ENCODE peak calls at places on chromosomes 2 and 18, in five cellular contexts. One of them, this sample, is unnamed.

GRCh38 chr18:23879544-23879943 is 135.0 kb upstream of the TTC39C start:
- DNase-seq in CD8-positive, alpha-beta T cell: no peak
- DNase-seq in AG04449: no peak
- DNase-seq in heart left ventricle: no peak
- DNase-seq in AG10803: no peak
- DNase-seq in this sample: no peak

GRCh38 chr18:78649421-78649820 is 330.2 kb upstream of the SALL3 start:
- DNase-seq in AG10803: no peak
- DNase-seq in CD8-positive, alpha-beta T cell: no peak
- DNase-seq in heart left ventricle: no peak
- DNase-seq in AG04449: no peak
- DNase-seq in this sample: no peak

GRCh38 chr2:208542465-208543041 is 136.0 kb downstream of the PTH2R start:
- DNase-seq in CD8-positive, alpha-beta T cell: no peak
- DNase-seq in heart left ventricle: no peak
- DNase-seq in AG04449: no peak
- DNase-seq in AG10803: no peak
- DNase-seq in this sample: no peak

GRCh38 chr18:24631238-24632025 is 171.0 kb downstream of the HRH4 start:
- DNase-seq in CD8-positive, alpha-beta T cell: no peak
- DNase-seq in heart left ventricle: peak
- DNase-seq in AG04449: no peak
- DNase-seq in AG10803: no peak
- DNase-seq in this sample: no peak

GRCh38 chr2:149164296-149164695 is 125.8 kb downstream of the LYPD6B start:
- DNase-seq in AG10803: peak
- DNase-seq in AG04449: no peak
- DNase-seq in heart left ventricle: no peak
- DNase-seq in CD8-positive, alpha-beta T cell: no peak
- DNase-seq in this sample: no peak

GRCh38 chr2:71122917-71123316 is 7.1 kb downstream of the MCEE start:
- DNase-seq in AG04449: no peak
- DNase-seq in heart left ventricle: no peak
- DNase-seq in AG10803: no peak
- DNase-seq in CD8-positive, alpha-beta T cell: no peak
- DNase-seq in this sample: no peak

GRCh38 chr2:127084611-127085031 is 22.3 kb downstream of the BIN1 start:
- DNase-seq in AG10803: no peak
- DNase-seq in AG04449: no peak
- DNase-seq in heart left ventricle: no peak
- DNase-seq in CD8-positive, alpha-beta T cell: no peak
- DNase-seq in this sample: no peak

GRCh38 chr2:20501974-20502373 is 55.1 kb downstream of the RHOB start:
- DNase-seq in CD8-positive, alpha-beta T cell: no peak
- DNase-seq in AG04449: peak
- DNase-seq in AG10803: peak
- DNase-seq in heart left ventricle: no peak
- DNase-seq in this sample: peak

GRCh38 chr2:16478817-16479216 is 186.8 kb downstream of the CYRIA start:
- DNase-seq in AG04449: no peak
- DNase-seq in AG10803: no peak
- DNase-seq in CD8-positive, alpha-beta T cell: no peak
- DNase-seq in heart left ventricle: no peak
- DNase-seq in this sample: no peak

GRCh38 chr2:98148968-98149697 is 62.2 kb downstream of the VWA3B start:
- DNase-seq in AG04449: no peak
- DNase-seq in AG10803: peak
- DNase-seq in CD8-positive, alpha-beta T cell: no peak
- DNase-seq in heart left ventricle: no peak
- DNase-seq in this sample: peak

GRCh38 chr2:17643031-17643615 is 102.6 kb downstream of the VSNL1 start:
- DNase-seq in heart left ventricle: peak
- DNase-seq in CD8-positive, alpha-beta T cell: no peak
- DNase-seq in AG04449: peak
- DNase-seq in AG10803: peak
- DNase-seq in this sample: peak

GRCh38 chr2:11540996-11541692 is 7.3 kb downstream of the GREB1 start:
- DNase-seq in AG10803: no peak
- DNase-seq in heart left ventricle: no peak
- DNase-seq in CD8-positive, alpha-beta T cell: no peak
- DNase-seq in AG04449: no peak
- DNase-seq in this sample: no peak

GRCh38 chr2:11667194-11667593 is 2.8 kb downstream of the NTSR2 start:
- DNase-seq in AG04449: no peak
- DNase-seq in CD8-positive, alpha-beta T cell: no peak
- DNase-seq in AG10803: no peak
- DNase-seq in heart left ventricle: no peak
- DNase-seq in this sample: no peak

GRCh38 chr2:136310005-136310495 is 192.1 kb upstream of the CXCR4 start:
- DNase-seq in heart left ventricle: no peak
- DNase-seq in CD8-positive, alpha-beta T cell: no peak
- DNase-seq in AG10803: no peak
- DNase-seq in AG04449: no peak
- DNase-seq in this sample: no peak

GRCh38 chr18:57087985-57088384 is 58.9 kb upstream of the BOD1L2 start:
- DNase-seq in heart left ventricle: no peak
- DNase-seq in CD8-positive, alpha-beta T cell: no peak
- DNase-seq in AG04449: no peak
- DNase-seq in AG10803: no peak
- DNase-seq in this sample: no peak

GRCh38 chr2:4272261-4272858 is 569.0 kb downstream of the DCDC2C start:
- DNase-seq in AG10803: no peak
- DNase-seq in CD8-positive, alpha-beta T cell: no peak
- DNase-seq in heart left ventricle: no peak
- DNase-seq in AG04449: no peak
- DNase-seq in this sample: no peak

GRCh38 chr2:118530976-118531375 is 316.5 kb downstream of the EN1 start:
- DNase-seq in AG04449: no peak
- DNase-seq in CD8-positive, alpha-beta T cell: no peak
- DNase-seq in AG10803: peak
- DNase-seq in heart left ventricle: no peak
- DNase-seq in this sample: peak

GRCh38 chr2:74991977-74992376 is 33.5 kb downstream of the POLE4 start:
- DNase-seq in AG10803: peak
- DNase-seq in CD8-positive, alpha-beta T cell: no peak
- DNase-seq in AG04449: peak
- DNase-seq in heart left ventricle: no peak
- DNase-seq in this sample: peak

GRCh38 chr2:160906878-160907277 is 253.3 kb upstream of the TANK start:
- DNase-seq in CD8-positive, alpha-beta T cell: no peak
- DNase-seq in AG10803: peak
- DNase-seq in heart left ventricle: no peak
- DNase-seq in AG04449: no peak
- DNase-seq in this sample: no peak

GRCh38 chr2:223383315-223383714 is 218.8 kb downstream of the SCG2 start:
- DNase-seq in CD8-positive, alpha-beta T cell: no peak
- DNase-seq in heart left ventricle: no peak
- DNase-seq in AG10803: peak
- DNase-seq in AG04449: peak
- DNase-seq in this sample: peak

GRCh38 chr2:111670776-111671175 is 213.2 kb downstream of the ANAPC1 start:
- DNase-seq in heart left ventricle: no peak
- DNase-seq in CD8-positive, alpha-beta T cell: no peak
- DNase-seq in AG10803: no peak
- DNase-seq in AG04449: no peak
- DNase-seq in this sample: no peak

GRCh38 chr2:29224693-29225551 is 109.7 kb downstream of the CLIP4 start:
- DNase-seq in CD8-positive, alpha-beta T cell: no peak
- DNase-seq in heart left ventricle: no peak
- DNase-seq in AG10803: no peak
- DNase-seq in AG04449: no peak
- DNase-seq in this sample: no peak

GRCh38 chr2:112674229-112674628 is 28.5 kb downstream of the SLC20A1 start:
- DNase-seq in AG10803: no peak
- DNase-seq in AG04449: no peak
- DNase-seq in CD8-positive, alpha-beta T cell: no peak
- DNase-seq in heart left ventricle: peak
- DNase-seq in this sample: peak

GRCh38 chr18:2964349-2965010 is 48.5 kb downstream of the LPIN2 start:
- DNase-seq in CD8-positive, alpha-beta T cell: no peak
- DNase-seq in heart left ventricle: no peak
- DNase-seq in AG04449: no peak
- DNase-seq in AG10803: peak
- DNase-seq in this sample: no peak

GRCh38 chr18:9613550-9614400 is 584 bp downstream of the PPP4R1 start:
- DNase-seq in AG04449: no peak
- DNase-seq in heart left ventricle: peak
- DNase-seq in CD8-positive, alpha-beta T cell: peak
- DNase-seq in AG10803: peak
- DNase-seq in this sample: peak

GRCh38 chr2:120993661-120994060 is 258.0 kb downstream of the GLI2 start:
- DNase-seq in AG10803: no peak
- DNase-seq in heart left ventricle: no peak
- DNase-seq in AG04449: no peak
- DNase-seq in CD8-positive, alpha-beta T cell: no peak
- DNase-seq in this sample: no peak

GRCh38 chr2:48734576-48735303 is 20.8 kb downstream of the LHCGR start:
- DNase-seq in CD8-positive, alpha-beta T cell: no peak
- DNase-seq in AG10803: peak
- DNase-seq in heart left ventricle: no peak
- DNase-seq in AG04449: no peak
- DNase-seq in this sample: no peak

GRCh38 chr18:515838-516237 is 15.3 kb upstream of the COLEC12 start:
- DNase-seq in CD8-positive, alpha-beta T cell: no peak
- DNase-seq in AG10803: no peak
- DNase-seq in heart left ventricle: no peak
- DNase-seq in AG04449: no peak
- DNase-seq in this sample: no peak

GRCh38 chr2:230343747-230344146 is 16.8 kb downstream of the SP140L start:
- DNase-seq in AG10803: peak
- DNase-seq in AG04449: no peak
- DNase-seq in CD8-positive, alpha-beta T cell: no peak
- DNase-seq in heart left ventricle: no peak
- DNase-seq in this sample: no peak

GRCh38 chr2:88818381-88818780 is 126.9 kb downstream of the RPIA start:
- DNase-seq in AG04449: no peak
- DNase-seq in heart left ventricle: no peak
- DNase-seq in AG10803: no peak
- DNase-seq in CD8-positive, alpha-beta T cell: no peak
- DNase-seq in this sample: peak

GRCh38 chr2:211591456-211591855 is 947.1 kb downstream of the ERBB4 start:
- DNase-seq in AG10803: no peak
- DNase-seq in heart left ventricle: no peak
- DNase-seq in CD8-positive, alpha-beta T cell: no peak
- DNase-seq in AG04449: no peak
- DNase-seq in this sample: no peak

DNA sequence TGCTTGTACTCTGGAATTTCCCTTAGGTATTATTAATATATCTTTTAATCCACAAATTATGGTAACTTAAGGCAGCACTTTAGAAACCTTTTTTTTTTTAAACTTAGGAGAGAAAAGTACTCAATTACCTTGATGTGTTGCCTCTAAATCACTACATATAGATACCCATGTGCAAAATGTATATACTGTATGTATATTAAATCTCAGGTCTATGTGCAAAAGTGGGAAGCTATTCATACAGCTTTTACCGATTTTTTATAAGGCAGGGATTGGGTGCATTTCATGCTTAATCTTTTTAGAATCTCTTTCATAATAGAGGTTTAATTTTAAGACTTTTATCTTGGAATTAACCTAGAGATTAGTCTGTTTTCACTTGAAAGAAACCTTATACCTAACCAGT is 3.4 kb downstream of the EML4 start:
- DNase-seq in AG04449: no peak
- DNase-seq in CD8-positive, alpha-beta T cell: no peak
- DNase-seq in AG10803: no peak
- DNase-seq in heart left ventricle: no peak
- DNase-seq in this sample: no peak
- H3K4me3 ChIP-seq in AG04449: no peak
- H3K4me3 ChIP-seq in CD8-positive, alpha-beta T cell: peak
- H3K4me3 ChIP-seq in AG10803: no peak
- H3K4me3 ChIP-seq in heart left ventricle: no peak
- H3K4me3 ChIP-seq in this sample: no peak

DNA sequence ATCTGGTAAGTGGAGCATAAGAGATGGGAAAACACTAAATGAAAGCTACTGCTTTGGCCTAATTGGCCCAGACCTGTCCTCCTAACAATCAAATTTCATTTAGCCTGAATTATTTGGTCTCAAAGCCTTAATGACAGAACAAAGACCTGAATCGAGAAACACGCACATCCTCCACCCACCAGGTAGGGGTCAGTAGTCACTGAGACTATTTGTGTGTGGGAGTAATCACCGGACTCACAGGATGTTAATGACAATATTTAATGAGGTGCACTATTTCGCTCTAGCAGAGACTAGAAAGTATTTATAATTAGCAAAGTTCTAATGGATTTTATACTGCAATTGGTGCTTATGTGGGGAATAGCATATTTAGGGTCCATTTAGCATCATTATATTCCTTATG is 68.1 kb downstream of the RBM43 start:
- DNase-seq in CD8-positive, alpha-beta T cell: no peak
- DNase-seq in AG10803: no peak
- DNase-seq in AG04449: no peak
- DNase-seq in heart left ventricle: no peak
- DNase-seq in this sample: no peak
- TF ChIP-seq CTCF in CD8-positive, alpha-beta T cell: no peak
- TF ChIP-seq CTCF in AG10803: no peak
- TF ChIP-seq CTCF in AG04449: no peak
- TF ChIP-seq CTCF in heart left ventricle: no peak
- TF ChIP-seq CTCF in this sample: no peak

GRCh38 chr18:48073231-48073930 is 142.9 kb upstream of the SMAD2 start:
- DNase-seq in AG04449: no peak
- DNase-seq in AG10803: peak
- DNase-seq in CD8-positive, alpha-beta T cell: no peak
- DNase-seq in heart left ventricle: no peak
- DNase-seq in this sample: no peak
- H3K4me3 ChIP-seq in AG04449: no peak
- H3K4me3 ChIP-seq in AG10803: no peak
- H3K4me3 ChIP-seq in CD8-positive, alpha-beta T cell: no peak
- H3K4me3 ChIP-seq in heart left ventricle: no peak
- H3K4me3 ChIP-seq in this sample: no peak

GRCh38 chr2:54103454-54104314 is 11.7 kb upstream of the ACYP2 start:
- DNase-seq in CD8-positive, alpha-beta T cell: peak
- DNase-seq in AG10803: peak
- DNase-seq in heart left ventricle: no peak
- DNase-seq in AG04449: no peak
- DNase-seq in this sample: peak
- TF ChIP-seq CTCF in CD8-positive, alpha-beta T cell: no peak
- TF ChIP-seq CTCF in AG10803: peak
- TF ChIP-seq CTCF in heart left ventricle: no peak
- TF ChIP-seq CTCF in AG04449: no peak
- TF ChIP-seq CTCF in this sample: no peak